ENCODE peak calls at places on chromosomes 1 and 21, in ten cellular contexts. J is NCI-H1694, E is amniotic epithelial cell, O is Right ventricle myocardium superior, H is EL, B is aorta, L is C1 segment of cervical spinal cord, D is frontal cortex, R is lower leg skin, K is iris pigment epithelial cell. A is an unnamed sample.

GRCh38 chr1:34918609-34919561 is 10.6 kb downstream of the DLGAP3 start:
- DNase-seq in O (peak), B (no peak), E (peak), D (no peak), K (peak), R (no peak), H (no peak), L (no peak), J (no peak), A (no peak)

GRCh38 chr1:159015440-159015909 is 5.8 kb downstream of the IFI16 start:
- DNase-seq in H (peak), R (peak), K (peak), E (peak), B (no peak), D (no peak), O (peak), J (no peak), L (no peak), A (peak)

GRCh38 chr1:39082140-39082799 is 56.1 kb downstream of the NDUFS5 start:
- DNase-seq in E (no peak), D (no peak), B (no peak), O (no peak), K (no peak), L (no peak), R (no peak), H (no peak), J (no peak), A (no peak)

GRCh38 chr1:234890694-234891093 is 237.9 kb downstream of the TOMM20 start:
- DNase-seq in L (no peak), R (no peak), D (no peak), K (no peak), E (no peak), J (no peak), B (no peak), O (no peak), H (no peak), A (no peak)

GRCh38 chr21:34885636-34886553 is 163.2 kb downstream of the RUNX1 start:
- DNase-seq in H (peak), R (no peak), E (peak), K (no peak), J (no peak), D (no peak), B (no peak), O (no peak), L (no peak), A (no peak)

GRCh38 chr1:32703479-32704291 is 1.1 kb upstream of the SYNC start:
- DNase-seq in H (peak), J (no peak), B (peak), O (peak), R (no peak), E (peak), K (peak), L (no peak), D (no peak), A (peak)

GRCh38 chr1:30907641-30908445 is 715 bp downstream of the SDC3 start:
- DNase-seq in L (no peak), D (no peak), R (no peak), K (no peak), J (no peak), E (no peak), O (no peak), B (peak), H (no peak), A (no peak)

GRCh38 chr1:156114919-156115513 is 505 bp downstream of the LMNA start:
- DNase-seq in E (peak), O (peak), L (peak), R (no peak), H (peak), J (no peak), D (no peak), K (peak), B (peak), A (peak)

GRCh38 chr1:37726191-37726590 is 33.9 kb downstream of the CDCA8 start:
- DNase-seq in H (no peak), R (no peak), E (no peak), L (peak), O (no peak), K (no peak), D (peak), J (no peak), B (no peak), A (no peak)

GRCh38 chr1:55285849-55286248 is 70.7 kb upstream of the USP24 start:
- DNase-seq in L (no peak), B (no peak), E (peak), R (no peak), O (no peak), J (no peak), H (no peak), K (no peak), D (no peak), A (no peak)

GRCh38 chr1:156691665-156692408 is 13.5 kb downstream of the CRABP2 start:
- DNase-seq in D (no peak), K (no peak), O (no peak), H (peak), J (no peak), B (no peak), L (no peak), R (no peak), E (no peak), A (no peak)

GRCh38 chr1:40630488-40631223 is 34.8 kb downstream of the RIMS3 start:
- DNase-seq in E (peak), D (no peak), B (no peak), J (no peak), H (peak), O (no peak), R (no peak), K (peak), L (no peak), A (no peak)

GRCh38 chr1:188826800-188827199 is 1650.9 kb downstream of the BRINP3 start:
- DNase-seq in D (no peak), K (no peak), O (no peak), J (no peak), H (no peak), B (no peak), R (no peak), E (no peak), L (no peak), A (no peak)

GRCh38 chr21:45630066-45630694 is 13.3 kb upstream of the PCBP3 start:
- DNase-seq in B (peak), L (no peak), O (no peak), H (no peak), K (no peak), J (no peak), D (no peak), E (no peak), R (no peak), A (no peak)

GRCh38 chr1:26254404-26254803 is 20.4 kb downstream of the CEP85 start:
- DNase-seq in R (no peak), D (no peak), B (no peak), H (no peak), E (no peak), O (no peak), L (no peak), K (no peak), J (no peak), A (no peak)

GRCh38 chr1:31502253-31502652 is 74.1 kb upstream of the TINAGL1 start:
- DNase-seq in B (no peak), R (no peak), K (no peak), O (no peak), J (no peak), H (no peak), E (no peak), D (no peak), L (no peak), A (no peak)

GRCh38 chr1:218865591-218865990 is 308.1 kb upstream of the LYPLAL1 start:
- DNase-seq in L (no peak), O (no peak), E (peak), J (no peak), R (no peak), D (no peak), B (no peak), K (peak), H (peak), A (no peak)

GRCh38 chr1:93573940-93574469 is 107.6 kb downstream of the BCAR3 start:
- DNase-seq in B (no peak), D (no peak), L (no peak), H (no peak), R (no peak), J (no peak), E (no peak), K (no peak), O (no peak), A (no peak)